ENCODE peak calls at places on chromosomes 7 and 10, in ten cellular contexts. O is IMR-90; L is testis; V is GM23338; A is CD8-positive, alpha-beta T cell; C is psoas muscle; W is body of pancreas; Y is tibial nerve; G is gastrocnemius medialis; N is HepG2. D is an unnamed sample.

GRCh38 chr10:15278786-15279185 is 92.3 kb downstream of the FAM171A1 start:
- DNase-seq in O (no peak), L (no peak), V (no peak), A (no peak), C (no peak), W (no peak), Y (no peak), G (no peak), N (no peak), D (no peak)

GRCh38 chr7:36487756-36488336 is 98.2 kb downstream of the ANLN start:
- DNase-seq in O (peak), L (peak), V (peak), A (no peak), C (no peak), W (peak), Y (peak), G (no peak), N (peak), D (no peak)

GRCh38 chr10:661891-662605 is 27.4 kb downstream of the DIP2C start:
- DNase-seq in O (no peak), L (no peak), V (no peak), A (no peak), C (no peak), W (peak), Y (no peak), G (no peak), N (no peak), D (no peak)

GRCh38 chr7:79982151-79982770 is 152.4 kb upstream of the GNAI1 start:
- DNase-seq in O (peak), L (no peak), V (no peak), A (no peak), C (no peak), W (no peak), Y (no peak), G (no peak), N (no peak), D (no peak)

GRCh38 chr7:142231716-142232115 is 26.1 kb downstream of the PRSS58 start:
- DNase-seq in O (no peak), L (peak), V (peak), A (no peak), C (no peak), W (no peak), Y (no peak), G (no peak), N (peak), D (no peak)

GRCh38 chr10:4285121-4285520 is 500.1 kb upstream of the KLF6 start:
- DNase-seq in O (peak), L (no peak), V (no peak), A (no peak), C (no peak), W (no peak), Y (no peak), G (no peak), N (no peak), D (no peak)

GRCh38 chr7:84040365-84040764 is 154.2 kb downstream of the SEMA3A start:
- DNase-seq in O (no peak), L (no peak), V (no peak), A (no peak), C (no peak), W (no peak), Y (no peak), G (no peak), N (peak), D (no peak)

GRCh38 chr7:158327571-158328180 is 259.9 kb downstream of the PTPRN2 start:
- DNase-seq in O (no peak), L (no peak), V (no peak), A (no peak), C (no peak), W (no peak), Y (no peak), G (no peak), N (no peak), D (no peak)

GRCh38 chr7:123637878-123638277 is 17.8 kb upstream of the LMOD2 start:
- DNase-seq in O (no peak), L (no peak), V (no peak), A (no peak), C (no peak), W (no peak), Y (no peak), G (no peak), N (no peak), D (no peak)

GRCh38 chr7:155204744-155205367 is 92.8 kb upstream of the INSIG1 start:
- DNase-seq in O (no peak), L (no peak), V (no peak), A (no peak), C (no peak), W (no peak), Y (no peak), G (no peak), N (no peak), D (no peak)

GRCh38 chr7:91266931-91267557 is 2.8 kb downstream of the FZD1 start:
- DNase-seq in O (no peak), L (no peak), V (peak), A (no peak), C (no peak), W (no peak), Y (no peak), G (no peak), N (no peak), D (no peak)

GRCh38 chr10:15472431-15473400 is 101.6 kb upstream of the FAM171A1 start:
- DNase-seq in O (peak), L (no peak), V (peak), A (no peak), C (no peak), W (no peak), Y (peak), G (no peak), N (no peak), D (no peak)

GRCh38 chr7:521221-522070 is 1.8 kb upstream of the PDGFA start:
- DNase-seq in O (peak), L (peak), V (no peak), A (no peak), C (no peak), W (peak), Y (no peak), G (no peak), N (no peak), D (no peak)

GRCh38 chr10:69506834-69507643 is 55.8 kb downstream of the TSPAN15 start:
- DNase-seq in O (no peak), L (peak), V (peak), A (no peak), C (no peak), W (no peak), Y (no peak), G (peak), N (no peak), D (no peak)

GRCh38 chr7:132035517-132036362 is 479.3 kb upstream of the PODXL start:
- DNase-seq in O (no peak), L (peak), V (peak), A (no peak), C (peak), W (no peak), Y (no peak), G (peak), N (no peak), D (no peak)

GRCh38 chr10:103612462-103613365 is 119.2 kb downstream of the NEURL1 start:
- DNase-seq in O (peak), L (no peak), V (no peak), A (no peak), C (no peak), W (no peak), Y (no peak), G (peak), N (no peak), D (peak)

GRCh38 chr10:77904110-77904860 is 22.3 kb downstream of the DLG5 start:
- DNase-seq in O (no peak), L (no peak), V (no peak), A (no peak), C (no peak), W (no peak), Y (no peak), G (no peak), N (no peak), D (no peak)

GRCh38 chr7:22726345-22726848 is 603 bp upstream of the IL6 start:
- DNase-seq in O (peak), L (peak), V (peak), A (peak), C (peak), W (peak), Y (peak), G (peak), N (peak), D (peak)

GRCh38 chr7:2063562-2064360 is 169.0 kb downstream of the MAD1L1 start:
- DNase-seq in O (peak), L (peak), V (peak), A (no peak), C (no peak), W (peak), Y (no peak), G (no peak), N (no peak), D (no peak)

GRCh38 chr7:113810108-113810748 is 108.6 kb downstream of the PPP1R3A start:
- DNase-seq in O (no peak), L (no peak), V (no peak), A (no peak), C (no peak), W (no peak), Y (no peak), G (no peak), N (no peak), D (no peak)

GRCh38 chr10:86862786-86863185 is 94.6 kb downstream of the MMRN2 start:
- DNase-seq in O (no peak), L (no peak), V (no peak), A (no peak), C (no peak), W (peak), Y (no peak), G (no peak), N (peak), D (no peak)

GRCh38 chr7:53336133-53336532 is 300.7 kb downstream of the POM121L12 start:
- DNase-seq in O (no peak), L (no peak), V (no peak), A (no peak), C (no peak), W (no peak), Y (no peak), G (no peak), N (no peak), D (no peak)

GRCh38 chr7:150399861-150400778 is 21.0 kb downstream of the ZNF775 start:
- DNase-seq in O (peak), L (no peak), V (no peak), A (no peak), C (no peak), W (no peak), Y (no peak), G (no peak), N (no peak), D (no peak)

GRCh38 chr7:136009488-136010079 is 32.4 kb upstream of the MTPN start:
- DNase-seq in O (peak), L (no peak), V (peak), A (no peak), C (no peak), W (no peak), Y (peak), G (no peak), N (peak), D (no peak)

GRCh38 chr7:50856821-50857220 is 74.1 kb upstream of the GRB10 start:
- DNase-seq in O (no peak), L (no peak), V (no peak), A (no peak), C (no peak), W (no peak), Y (no peak), G (no peak), N (no peak), D (no peak)

GRCh38 chr10:64430690-64431323 is 909.6 kb downstream of the REEP3 start:
- DNase-seq in O (no peak), L (peak), V (peak), A (no peak), C (no peak), W (peak), Y (no peak), G (no peak), N (peak), D (no peak)

GRCh38 chr7:29987083-29987482 is 2.5 kb downstream of the SCRN1 start:
- DNase-seq in O (peak), L (no peak), V (no peak), A (no peak), C (no peak), W (no peak), Y (no peak), G (no peak), N (peak), D (no peak)

GRCh38 chr10:60944159-60944909 is at the start of gene RHOBTB1:
- DNase-seq in O (peak), L (peak), V (peak), A (no peak), C (peak), W (peak), Y (peak), G (peak), N (peak), D (peak)

GRCh38 chr10:79210672-79211071 is 136.6 kb upstream of the PPIF start:
- DNase-seq in O (no peak), L (no peak), V (no peak), A (no peak), C (no peak), W (no peak), Y (no peak), G (no peak), N (no peak), D (no peak)
- H3K27ac ChIP-seq in O (no peak), L (no peak), V (no peak), A (no peak), C (no peak), W (no peak), Y (no peak), G (no peak), N (no peak), D (no peak)

DNA sequence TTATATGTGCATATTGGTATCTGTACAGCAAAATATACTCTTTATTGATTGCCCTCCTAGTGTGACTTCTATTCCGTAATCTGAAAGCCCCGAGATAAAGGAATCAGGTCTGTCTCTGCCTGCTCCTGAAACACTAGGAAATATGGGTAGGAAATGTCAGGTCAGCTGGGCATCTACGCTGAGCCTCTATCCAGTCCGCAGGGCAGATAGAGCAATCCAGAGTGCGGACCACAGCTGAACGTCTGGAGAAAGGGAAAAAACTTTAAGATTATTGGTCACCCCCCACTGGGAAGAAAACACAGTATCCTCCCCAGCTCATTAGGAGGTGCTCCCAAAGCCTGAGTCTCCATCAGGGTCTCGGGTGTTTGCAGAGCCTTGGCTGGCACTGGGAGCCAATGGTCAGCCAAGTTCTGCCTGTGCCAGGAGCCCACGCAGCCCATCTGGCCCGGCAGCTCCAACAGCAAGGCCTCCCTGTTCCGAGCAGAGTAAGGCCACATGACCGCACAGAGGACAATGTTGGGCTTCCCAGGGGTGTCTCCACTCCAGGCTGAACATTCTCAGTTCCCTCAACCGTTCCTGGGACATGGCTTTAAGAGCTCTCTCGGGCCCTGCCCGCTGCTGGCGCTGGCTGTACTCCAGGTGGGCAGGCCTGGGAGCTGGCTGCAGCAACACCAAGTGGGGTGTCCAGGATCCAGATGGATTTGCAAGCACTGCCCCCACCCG is 7.6 kb downstream of the CTBP2 start:
- DNase-seq in O (no peak), L (peak), V (no peak), A (no peak), C (peak), W (peak), Y (no peak), G (peak), N (no peak), D (peak)
- H3K4me3 ChIP-seq in O (no peak), L (no peak), V (peak), A (no peak), C (peak), W (no peak), Y (no peak), G (no peak), N (no peak), D (no peak)

GRCh38 chr10:112872728-112873127 is 77.3 kb upstream of the TCF7L2 start:
- DNase-seq in O (no peak), L (no peak), V (peak), A (no peak), C (no peak), W (no peak), Y (no peak), G (no peak), N (no peak), D (no peak)
- TF ChIP-seq CTCF in O (peak), L (no peak), V (peak), A (no peak), C (peak), W (no peak), Y (no peak), G (no peak), N (peak), D (no peak)

GRCh38 chr7:25455649-25456251 is 227.5 kb upstream of the NPVF start:
- DNase-seq in O (no peak), L (no peak), V (no peak), A (no peak), C (no peak), W (no peak), Y (no peak), G (no peak), N (no peak), D (no peak)
- H3K27ac ChIP-seq in O (no peak), L (peak), V (no peak), A (no peak), C (no peak), W (no peak), Y (no peak), G (no peak), N (no peak), D (no peak)

GRCh38 chr7:94509264-94509878 is at the start of gene CASD1:
- DNase-seq in O (peak), L (peak), V (peak), A (peak), C (peak), W (peak), Y (peak), G (peak), N (peak), D (peak)
- H3K4me3 ChIP-seq in O (peak), L (peak), V (peak), A (peak), C (peak), W (peak), Y (peak), G (peak), N (peak), D (peak)

GRCh38 chr7:96605045-96605716 is 104.5 kb downstream of the SEM1 start:
- DNase-seq in O (no peak), L (no peak), V (no peak), A (no peak), C (no peak), W (no peak), Y (no peak), G (no peak), N (no peak), D (no peak)

GRCh38 chr7:96596120-96596826 is 113.4 kb downstream of the SEM1 start:
- DNase-seq in O (no peak), L (no peak), V (peak), A (no peak), C (no peak), W (peak), Y (no peak), G (no peak), N (no peak), D (no peak)

GRCh38 chr7:96598421-96598820 is 111.2 kb downstream of the SEM1 start:
- DNase-seq in O (no peak), L (no peak), V (no peak), A (no peak), C (no peak), W (no peak), Y (no peak), G (no peak), N (no peak), D (no peak)

DNA sequence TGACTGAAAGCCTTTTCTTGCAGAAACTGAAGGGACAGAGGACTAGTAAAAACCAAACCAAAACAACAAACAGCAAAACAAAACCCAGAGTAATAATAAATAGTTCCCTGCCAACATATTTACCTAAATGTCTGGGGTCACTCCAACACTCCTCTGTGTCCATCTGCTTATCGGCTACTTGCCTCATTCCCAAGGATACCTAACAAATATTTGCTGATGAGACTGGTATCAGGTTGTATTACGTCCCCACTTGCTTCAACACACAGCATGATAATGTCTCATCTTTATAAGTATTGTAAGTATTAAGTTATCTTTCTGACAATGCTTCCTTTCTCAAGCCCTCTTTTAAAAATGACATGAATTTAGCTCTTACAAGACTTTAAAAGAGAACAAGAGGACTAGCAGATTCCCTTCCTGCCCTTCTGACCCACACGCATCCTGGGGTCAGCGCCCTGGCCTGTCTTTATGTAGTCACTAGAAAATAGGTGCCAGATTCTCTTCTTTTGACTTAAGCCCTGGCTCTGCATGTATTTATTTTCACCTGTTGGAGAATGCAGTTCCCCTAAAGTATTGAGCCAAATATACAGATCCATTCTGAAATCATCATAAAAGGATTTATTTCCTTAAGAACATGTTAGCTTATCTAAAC is 110.2 kb downstream of the SEM1 start:
- DNase-seq in O (no peak), L (no peak), V (no peak), A (no peak), C (no peak), W (no peak), Y (no peak), G (no peak), N (no peak), D (no peak)
- TF ChIP-seq CTCF in O (no peak), L (no peak), V (no peak), A (no peak), C (no peak), W (no peak), Y (no peak), G (no peak), N (no peak), D (no peak)

GRCh38 chr7:143504937-143505297 is 27.2 kb downstream of the TAS2R41 start:
- DNase-seq in O (no peak), L (no peak), V (peak), A (no peak), C (no peak), W (no peak), Y (no peak), G (no peak), N (no peak), D (no peak)
- H3K27ac ChIP-seq in O (no peak), L (no peak), V (no peak), A (no peak), C (no peak), W (no peak), Y (no peak), G (no peak), N (no peak), D (no peak)